ENCODE peak calls at places on chromosomes 6 and 20, in five cellular contexts. One of them, this sample, is unnamed.

GRCh38 chr6:40485300-40485699 is 101.9 kb downstream of the LRFN2 start:
- DNase-seq in OCI-LY7: no peak
- DNase-seq in endothelial cell of umbilical vein: no peak
- DNase-seq in stomach: no peak
- DNase-seq in A549: no peak
- DNase-seq in this sample: no peak

GRCh38 chr20:40666336-40666735 is 22.7 kb downstream of the MAFB start:
- DNase-seq in OCI-LY7: no peak
- DNase-seq in endothelial cell of umbilical vein: no peak
- DNase-seq in stomach: no peak
- DNase-seq in A549: no peak
- DNase-seq in this sample: no peak

GRCh38 chr6:6699741-6700367 is 111.3 kb downstream of the LY86 start:
- DNase-seq in OCI-LY7: no peak
- DNase-seq in endothelial cell of umbilical vein: no peak
- DNase-seq in stomach: peak
- DNase-seq in A549: peak
- DNase-seq in this sample: peak

GRCh38 chr20:49560646-49561045 is 7.3 kb downstream of the PTGIS start:
- DNase-seq in OCI-LY7: no peak
- DNase-seq in endothelial cell of umbilical vein: no peak
- DNase-seq in stomach: peak
- DNase-seq in A549: no peak
- DNase-seq in this sample: no peak

GRCh38 chr20:1935696-1936366 is 40.6 kb downstream of the SIRPA start:
- DNase-seq in OCI-LY7: no peak
- DNase-seq in endothelial cell of umbilical vein: no peak
- DNase-seq in stomach: no peak
- DNase-seq in A549: no peak
- DNase-seq in this sample: peak

GRCh38 chr6:136816716-136817115 is 5.7 kb upstream of the PEX7 start:
- DNase-seq in OCI-LY7: no peak
- DNase-seq in endothelial cell of umbilical vein: no peak
- DNase-seq in stomach: no peak
- DNase-seq in A549: no peak
- DNase-seq in this sample: no peak

GRCh38 chr6:9062581-9062980 is 627.2 kb upstream of the SLC35B3 start:
- DNase-seq in OCI-LY7: no peak
- DNase-seq in endothelial cell of umbilical vein: no peak
- DNase-seq in stomach: no peak
- DNase-seq in A549: no peak
- DNase-seq in this sample: no peak

GRCh38 chr6:151008425-151008824 is 142.9 kb downstream of the MTHFD1L start:
- DNase-seq in OCI-LY7: no peak
- DNase-seq in endothelial cell of umbilical vein: no peak
- DNase-seq in stomach: no peak
- DNase-seq in A549: no peak
- DNase-seq in this sample: no peak

GRCh38 chr20:7734216-7734615 is 206.0 kb downstream of the HAO1 start:
- DNase-seq in OCI-LY7: no peak
- DNase-seq in endothelial cell of umbilical vein: no peak
- DNase-seq in stomach: no peak
- DNase-seq in A549: no peak
- DNase-seq in this sample: no peak

GRCh38 chr6:10759312-10759839 is 11.8 kb downstream of the TMEM14B start:
- DNase-seq in OCI-LY7: peak
- DNase-seq in endothelial cell of umbilical vein: peak
- DNase-seq in stomach: no peak
- DNase-seq in A549: peak
- DNase-seq in this sample: no peak

GRCh38 chr6:16252696-16253299 is 14.4 kb downstream of the GMPR start:
- DNase-seq in OCI-LY7: no peak
- DNase-seq in endothelial cell of umbilical vein: no peak
- DNase-seq in stomach: no peak
- DNase-seq in A549: no peak
- DNase-seq in this sample: no peak

GRCh38 chr6:35139924-35140524 is 1.1 kb downstream of the TCP11 start:
- DNase-seq in OCI-LY7: peak
- DNase-seq in endothelial cell of umbilical vein: peak
- DNase-seq in stomach: peak
- DNase-seq in A549: peak
- DNase-seq in this sample: no peak

GRCh38 chr6:47426524-47427302 is 50.9 kb upstream of the CD2AP start:
- DNase-seq in OCI-LY7: no peak
- DNase-seq in endothelial cell of umbilical vein: no peak
- DNase-seq in stomach: no peak
- DNase-seq in A549: no peak
- DNase-seq in this sample: no peak

GRCh38 chr20:6006603-6006949 is 47.3 kb downstream of the LRRN4 start:
- DNase-seq in OCI-LY7: no peak
- DNase-seq in endothelial cell of umbilical vein: peak
- DNase-seq in stomach: no peak
- DNase-seq in A549: no peak
- DNase-seq in this sample: no peak

GRCh38 chr6:13488015-13488895 is 855 bp upstream of the GFOD1 start:
- DNase-seq in OCI-LY7: no peak
- DNase-seq in endothelial cell of umbilical vein: peak
- DNase-seq in stomach: peak
- DNase-seq in A549: no peak
- DNase-seq in this sample: peak

GRCh38 chr6:2909718-2910117 is 6.6 kb upstream of the SERPINB9 start:
- DNase-seq in OCI-LY7: no peak
- DNase-seq in endothelial cell of umbilical vein: peak
- DNase-seq in stomach: no peak
- DNase-seq in A549: no peak
- DNase-seq in this sample: no peak

GRCh38 chr20:52219441-52219840 is 27.9 kb upstream of the ZFP64 start:
- DNase-seq in OCI-LY7: peak
- DNase-seq in endothelial cell of umbilical vein: no peak
- DNase-seq in stomach: peak
- DNase-seq in A549: no peak
- DNase-seq in this sample: no peak

GRCh38 chr20:45359406-45360148 is 3.4 kb upstream of the SYS1 start:
- DNase-seq in OCI-LY7: no peak
- DNase-seq in endothelial cell of umbilical vein: peak
- DNase-seq in stomach: peak
- DNase-seq in A549: no peak
- DNase-seq in this sample: no peak

GRCh38 chr6:104322849-104323248 is 536.9 kb downstream of the HACE1 start:
- DNase-seq in OCI-LY7: no peak
- DNase-seq in endothelial cell of umbilical vein: no peak
- DNase-seq in stomach: no peak
- DNase-seq in A549: no peak
- DNase-seq in this sample: no peak

GRCh38 chr6:104711371-104711770 is 148.3 kb downstream of the HACE1 start:
- DNase-seq in OCI-LY7: no peak
- DNase-seq in endothelial cell of umbilical vein: peak
- DNase-seq in stomach: no peak
- DNase-seq in A549: peak
- DNase-seq in this sample: no peak

GRCh38 chr6:116393430-116393829 is 22.7 kb downstream of the DSE start:
- DNase-seq in OCI-LY7: no peak
- DNase-seq in endothelial cell of umbilical vein: no peak
- DNase-seq in stomach: no peak
- DNase-seq in A549: no peak
- DNase-seq in this sample: no peak

GRCh38 chr6:158706369-158706982 is 56.6 kb downstream of the SYTL3 start:
- DNase-seq in OCI-LY7: peak
- DNase-seq in endothelial cell of umbilical vein: peak
- DNase-seq in stomach: peak
- DNase-seq in A549: peak
- DNase-seq in this sample: no peak

GRCh38 chr6:41728954-41729353 is 6.5 kb downstream of the TFEB start:
- DNase-seq in OCI-LY7: no peak
- DNase-seq in endothelial cell of umbilical vein: no peak
- DNase-seq in stomach: no peak
- DNase-seq in A549: no peak
- DNase-seq in this sample: no peak

GRCh38 chr20:63854766-63855362 is 6.4 kb upstream of the ABHD16B start:
- DNase-seq in OCI-LY7: no peak
- DNase-seq in endothelial cell of umbilical vein: no peak
- DNase-seq in stomach: no peak
- DNase-seq in A549: no peak
- DNase-seq in this sample: no peak

GRCh38 chr6:28858963-28859362 is 64.8 kb downstream of the TRIM27 start:
- DNase-seq in OCI-LY7: no peak
- DNase-seq in endothelial cell of umbilical vein: no peak
- DNase-seq in stomach: no peak
- DNase-seq in A549: no peak
- DNase-seq in this sample: no peak

GRCh38 chr6:90893385-90893784 is 306.5 kb upstream of the MAP3K7 start:
- DNase-seq in OCI-LY7: no peak
- DNase-seq in endothelial cell of umbilical vein: no peak
- DNase-seq in stomach: no peak
- DNase-seq in A549: no peak
- DNase-seq in this sample: no peak

GRCh38 chr20:11454966-11455799 is 462.5 kb upstream of the BTBD3 start:
- DNase-seq in OCI-LY7: no peak
- DNase-seq in endothelial cell of umbilical vein: peak
- DNase-seq in stomach: no peak
- DNase-seq in A549: peak
- DNase-seq in this sample: no peak

GRCh38 chr20:38220587-38220986 is 39.9 kb downstream of the KIAA1755 start:
- DNase-seq in OCI-LY7: no peak
- DNase-seq in endothelial cell of umbilical vein: no peak
- DNase-seq in stomach: no peak
- DNase-seq in A549: no peak
- DNase-seq in this sample: no peak

GRCh38 chr6:72677740-72678139 is 55.9 kb downstream of the KCNQ5 start:
- DNase-seq in OCI-LY7: no peak
- DNase-seq in endothelial cell of umbilical vein: no peak
- DNase-seq in stomach: no peak
- DNase-seq in A549: no peak
- DNase-seq in this sample: no peak
- TF ChIP-seq CTCF in OCI-LY7: no peak
- TF ChIP-seq CTCF in endothelial cell of umbilical vein: no peak
- TF ChIP-seq CTCF in stomach: no peak
- TF ChIP-seq CTCF in A549: no peak
- TF ChIP-seq CTCF in this sample: no peak

GRCh38 chr6:122730775-122731386 is 48.6 kb upstream of the FABP7 start:
- DNase-seq in OCI-LY7: peak
- DNase-seq in endothelial cell of umbilical vein: peak
- DNase-seq in stomach: no peak
- DNase-seq in A549: no peak
- DNase-seq in this sample: no peak
- H3K27ac ChIP-seq in OCI-LY7: no peak
- H3K27ac ChIP-seq in endothelial cell of umbilical vein: no peak
- H3K27ac ChIP-seq in stomach: no peak
- H3K27ac ChIP-seq in A549: no peak
- H3K27ac ChIP-seq in this sample: no peak

DNA sequence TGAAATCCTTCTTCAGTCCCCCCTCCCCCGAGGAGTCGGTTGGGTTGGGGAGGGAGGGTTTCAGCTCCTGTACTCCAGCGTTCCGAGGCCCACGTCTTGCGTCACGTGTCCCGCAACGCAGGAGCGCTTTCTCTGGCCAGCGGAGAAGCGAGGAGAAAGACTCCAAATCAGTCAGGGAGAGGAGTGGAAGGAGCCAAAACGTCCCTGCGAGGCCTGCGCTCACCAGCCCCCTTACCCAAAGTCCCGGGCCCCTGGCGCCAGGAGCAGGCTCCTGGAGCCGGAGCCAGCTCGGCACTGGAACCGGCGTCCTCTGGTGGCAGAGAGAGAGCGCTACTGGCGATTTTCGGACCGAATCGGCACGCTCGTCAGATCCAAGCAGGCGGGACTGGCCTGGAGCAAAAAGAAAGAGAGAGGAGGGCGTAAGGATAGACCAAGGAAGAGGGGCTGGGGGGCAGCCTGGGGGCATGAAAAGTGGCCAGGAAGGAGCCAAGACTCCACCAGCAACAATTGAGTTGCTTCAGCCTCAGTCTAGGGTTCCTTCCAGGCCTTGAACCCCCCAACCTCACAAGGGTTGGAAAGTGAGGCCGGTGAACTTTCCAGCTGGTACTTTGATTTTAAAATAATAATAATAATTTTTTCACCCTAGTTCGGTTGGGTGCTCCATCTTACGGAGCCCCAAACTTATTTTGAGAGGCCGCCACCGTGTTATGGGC is at the start of gene GNAS:
- DNase-seq in OCI-LY7: peak
- DNase-seq in endothelial cell of umbilical vein: peak
- DNase-seq in stomach: no peak
- DNase-seq in A549: peak
- DNase-seq in this sample: peak
- TF ChIP-seq CTCF in OCI-LY7: peak
- TF ChIP-seq CTCF in endothelial cell of umbilical vein: peak
- TF ChIP-seq CTCF in stomach: peak
- TF ChIP-seq CTCF in A549: peak
- TF ChIP-seq CTCF in this sample: peak

DNA sequence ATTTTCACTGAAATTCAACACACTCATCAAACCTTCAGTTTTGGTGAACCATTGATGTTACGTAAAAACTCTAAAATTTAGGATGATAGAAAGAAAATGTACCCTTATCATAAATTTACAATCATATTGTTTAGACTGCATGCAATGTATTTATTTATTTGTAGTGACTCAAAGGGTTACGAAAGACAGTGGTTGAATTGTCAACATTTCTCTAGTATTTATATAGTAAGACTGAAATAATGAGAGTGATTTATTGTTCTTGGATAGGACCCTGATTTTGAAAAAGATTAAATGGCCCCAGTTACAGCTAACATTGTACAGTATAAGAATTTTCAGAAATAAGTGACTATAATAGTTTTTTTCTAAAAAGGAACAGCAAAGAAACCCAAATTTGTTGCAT is 591.5 kb downstream of the RFPL4B start:
- DNase-seq in OCI-LY7: no peak
- DNase-seq in endothelial cell of umbilical vein: no peak
- DNase-seq in stomach: no peak
- DNase-seq in A549: no peak
- DNase-seq in this sample: no peak
- H3K27ac ChIP-seq in OCI-LY7: no peak
- H3K27ac ChIP-seq in endothelial cell of umbilical vein: no peak
- H3K27ac ChIP-seq in stomach: no peak
- H3K27ac ChIP-seq in A549: no peak
- H3K27ac ChIP-seq in this sample: no peak

GRCh38 chr6:68114648-68115047 is 520.4 kb upstream of the ADGRB3 start:
- DNase-seq in OCI-LY7: no peak
- DNase-seq in endothelial cell of umbilical vein: no peak
- DNase-seq in stomach: no peak
- DNase-seq in A549: no peak
- DNase-seq in this sample: no peak
- TF ChIP-seq CTCF in OCI-LY7: no peak
- TF ChIP-seq CTCF in endothelial cell of umbilical vein: no peak
- TF ChIP-seq CTCF in stomach: no peak
- TF ChIP-seq CTCF in A549: no peak
- TF ChIP-seq CTCF in this sample: no peak

GRCh38 chr6:31403283-31403989 is at the start of gene MICA:
- DNase-seq in OCI-LY7: peak
- DNase-seq in endothelial cell of umbilical vein: peak
- DNase-seq in stomach: peak
- DNase-seq in A549: peak
- DNase-seq in this sample: peak
- H3K27ac ChIP-seq in OCI-LY7: peak
- H3K27ac ChIP-seq in endothelial cell of umbilical vein: peak
- H3K27ac ChIP-seq in stomach: peak
- H3K27ac ChIP-seq in A549: peak
- H3K27ac ChIP-seq in this sample: peak